ENCODE peak calls at places on chromosomes 12 and 14, in seven cellular contexts. C, T, Z, I, V, B and O are unnamed samples.

GRCh38 chr12:100141666-100141997 is 1.0 kb downstream of the BLTP3B start:
- DNase-seq in C (peak), T (peak), Z (peak), I (no peak), V (no peak), B (no peak), O (peak)

GRCh38 chr12:42213954-42214426 is 24.1 kb downstream of the YAF2 start:
- DNase-seq in C (peak), T (no peak), Z (no peak), I (no peak), V (no peak), B (no peak), O (peak)

GRCh38 chr12:21239866-21240265 is 94.9 kb downstream of the SLCO1A2 start:
- DNase-seq in C (no peak), T (peak), Z (no peak), I (no peak), V (no peak), B (no peak), O (no peak)

GRCh38 chr14:64012003-64012402 is 159.2 kb downstream of the SYNE2 start:
- DNase-seq in C (no peak), T (no peak), Z (no peak), I (no peak), V (no peak), B (no peak), O (no peak)

GRCh38 chr12:16323010-16323409 is 24.4 kb upstream of the MGST1 start:
- DNase-seq in C (no peak), T (no peak), Z (no peak), I (no peak), V (no peak), B (no peak), O (peak)

GRCh38 chr12:46264057-46264456 is 4.8 kb downstream of the SLC38A1 start:
- DNase-seq in C (peak), T (peak), Z (no peak), I (no peak), V (no peak), B (no peak), O (peak)

GRCh38 chr12:63302269-63302940 is 151.4 kb upstream of the AVPR1A start:
- DNase-seq in C (peak), T (peak), Z (peak), I (no peak), V (no peak), B (no peak), O (no peak)

GRCh38 chr12:115960-116915 is 49.7 kb downstream of the IQSEC3 start:
- DNase-seq in C (no peak), T (no peak), Z (no peak), I (no peak), V (no peak), B (no peak), O (no peak)

GRCh38 chr14:94088516-94088915 is 7.4 kb downstream of the IFI27L1 start:
- DNase-seq in C (peak), T (peak), Z (no peak), I (no peak), V (no peak), B (no peak), O (peak)

GRCh38 chr14:95156765-95157194 is 549 bp downstream of the DICER1 start:
- DNase-seq in C (no peak), T (peak), Z (no peak), I (no peak), V (peak), B (peak), O (peak)

GRCh38 chr12:116609715-116610114 is 50.5 kb downstream of the MAP1LC3B2 start:
- DNase-seq in C (no peak), T (no peak), Z (peak), I (no peak), V (no peak), B (peak), O (no peak)

GRCh38 chr12:127284870-127285431 is 982.0 kb upstream of the TMEM132C start:
- DNase-seq in C (peak), T (no peak), Z (no peak), I (no peak), V (no peak), B (no peak), O (peak)

GRCh38 chr12:32874083-32874482 is 22.5 kb downstream of the PKP2 start:
- DNase-seq in C (no peak), T (no peak), Z (no peak), I (no peak), V (no peak), B (no peak), O (no peak)

GRCh38 chr14:74257078-74257987 is 18.1 kb downstream of the VSX2 start:
- DNase-seq in C (no peak), T (peak), Z (peak), I (no peak), V (peak), B (peak), O (peak)

GRCh38 chr12:43856932-43857331 is 21.1 kb downstream of the TMEM117 start:
- DNase-seq in C (no peak), T (no peak), Z (no peak), I (no peak), V (no peak), B (no peak), O (no peak)

GRCh38 chr12:121871501-121871900 is 12.8 kb upstream of the HPD start:
- DNase-seq in C (no peak), T (no peak), Z (no peak), I (no peak), V (no peak), B (no peak), O (no peak)

GRCh38 chr12:126354633-126355032 is 1289.4 kb downstream of the AACS start:
- DNase-seq in C (no peak), T (no peak), Z (no peak), I (no peak), V (no peak), B (no peak), O (no peak)

DNA sequence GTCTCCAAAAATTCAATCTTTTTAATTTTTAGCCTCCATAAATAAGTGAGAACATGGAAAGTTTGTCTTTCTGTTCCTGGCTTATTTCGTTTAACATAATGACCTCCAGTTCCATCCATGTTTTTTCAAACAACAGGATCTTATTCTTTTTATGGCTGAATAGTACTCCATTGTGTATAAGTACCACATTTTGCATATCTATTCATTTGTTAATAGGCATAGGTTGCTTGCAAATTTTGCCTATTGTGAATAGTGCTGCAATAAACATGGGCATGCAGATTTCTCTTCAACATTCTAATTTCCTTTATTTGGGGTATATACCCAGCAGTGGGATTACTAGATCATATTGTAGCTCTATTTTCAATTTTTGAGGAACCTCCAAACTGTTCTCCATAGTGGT is 16.1 kb upstream of the PAH start:
- DNase-seq in C (no peak), T (no peak), Z (no peak), I (no peak), V (no peak), B (no peak), O (no peak)
- H3K23ac ChIP-seq in C (no peak), T (no peak), Z (no peak), I (no peak), V (no peak), B (no peak), O (no peak)

GRCh38 chr12:53107122-53107521 is 3.8 kb downstream of the SOAT2 start:
- DNase-seq in C (no peak), T (no peak), Z (no peak), I (no peak), V (no peak), B (no peak), O (no peak)
- H3K23ac ChIP-seq in C (no peak), T (no peak), Z (no peak), I (no peak), V (no peak), B (no peak), O (no peak)

GRCh38 chr14:90628825-90629224 is 187.4 kb downstream of the TTC7B start:
- DNase-seq in C (no peak), T (no peak), Z (no peak), I (no peak), V (no peak), B (no peak), O (no peak)

GRCh38 chr14:90632868-90633267 is 183.4 kb downstream of the TTC7B start:
- DNase-seq in C (peak), T (no peak), Z (no peak), I (no peak), V (no peak), B (no peak), O (peak)

GRCh38 chr14:90630407-90630806 is 185.8 kb downstream of the TTC7B start:
- DNase-seq in C (peak), T (peak), Z (no peak), I (no peak), V (no peak), B (no peak), O (no peak)

GRCh38 chr14:90629471-90629870 is 186.8 kb downstream of the TTC7B start:
- DNase-seq in C (no peak), T (no peak), Z (no peak), I (no peak), V (no peak), B (no peak), O (peak)

GRCh38 chr14:90632451-90632850 is 183.8 kb downstream of the TTC7B start:
- DNase-seq in C (peak), T (no peak), Z (no peak), I (no peak), V (no peak), B (no peak), O (peak)
- H3K23ac ChIP-seq in C (no peak), T (no peak), Z (no peak), I (no peak), V (no peak), B (no peak), O (no peak)

GRCh38 chr12:4393211-4393610 is 13.7 kb upstream of the FGF23 start:
- DNase-seq in C (no peak), T (no peak), Z (no peak), I (no peak), V (no peak), B (no peak), O (no peak)
- H3K23ac ChIP-seq in C (no peak), T (no peak), Z (no peak), I (no peak), V (no peak), B (no peak), O (no peak)

GRCh38 chr12:74429535-74429934 is 108.1 kb upstream of the ATXN7L3B start:
- DNase-seq in C (no peak), T (no peak), Z (no peak), I (no peak), V (no peak), B (no peak), O (no peak)
- H3K23ac ChIP-seq in C (no peak), T (no peak), Z (no peak), I (no peak), V (no peak), B (no peak), O (no peak)

GRCh38 chr12:132345555-132346200 is 16.3 kb upstream of the GALNT9 start:
- DNase-seq in C (no peak), T (no peak), Z (no peak), I (no peak), V (no peak), B (no peak), O (no peak)
- H3K23ac ChIP-seq in C (no peak), T (no peak), Z (no peak), I (peak), V (no peak), B (no peak), O (no peak)

DNA sequence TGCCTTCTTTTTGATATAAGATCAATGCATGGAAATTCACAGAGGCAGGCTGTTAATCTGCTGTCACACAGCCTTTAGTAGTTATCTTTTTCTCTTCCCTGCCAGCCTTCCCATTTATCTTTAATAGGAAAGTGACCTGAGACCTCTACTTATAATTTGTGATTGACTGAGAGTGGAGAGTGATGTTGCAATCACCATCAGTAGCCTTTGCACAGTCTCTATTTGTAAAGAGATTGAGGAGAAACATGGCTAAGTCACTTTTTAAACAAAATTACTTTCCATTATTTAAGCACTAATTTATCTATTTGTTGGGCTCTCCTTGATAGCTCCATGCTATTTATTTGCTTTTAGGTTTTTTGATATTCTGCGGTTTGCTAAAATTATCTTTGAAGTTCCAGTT is 19.9 kb downstream of the LMNTD1 start:
- DNase-seq in C (no peak), T (no peak), Z (no peak), I (no peak), V (no peak), B (no peak), O (no peak)
- H3K23ac ChIP-seq in C (no peak), T (no peak), Z (no peak), I (no peak), V (no peak), B (no peak), O (no peak)

GRCh38 chr14:99633141-99633540 is 11.8 kb upstream of the HHIPL1 start:
- DNase-seq in C (no peak), T (no peak), Z (no peak), I (no peak), V (no peak), B (no peak), O (no peak)
- H3K23ac ChIP-seq in C (no peak), T (no peak), Z (no peak), I (peak), V (no peak), B (no peak), O (no peak)

GRCh38 chr14:66859063-66859671 is 330.1 kb upstream of the GARIN2 start:
- DNase-seq in C (no peak), T (no peak), Z (no peak), I (no peak), V (no peak), B (no peak), O (no peak)

GRCh38 chr14:66853311-66853710 is 335.9 kb upstream of the GARIN2 start:
- DNase-seq in C (no peak), T (no peak), Z (no peak), I (no peak), V (no peak), B (no peak), O (no peak)

GRCh38 chr14:66857867-66858266 is 331.4 kb upstream of the GARIN2 start:
- DNase-seq in C (no peak), T (no peak), Z (no peak), I (no peak), V (no peak), B (no peak), O (no peak)
- H3K23ac ChIP-seq in C (no peak), T (no peak), Z (no peak), I (no peak), V (no peak), B (no peak), O (no peak)

DNA sequence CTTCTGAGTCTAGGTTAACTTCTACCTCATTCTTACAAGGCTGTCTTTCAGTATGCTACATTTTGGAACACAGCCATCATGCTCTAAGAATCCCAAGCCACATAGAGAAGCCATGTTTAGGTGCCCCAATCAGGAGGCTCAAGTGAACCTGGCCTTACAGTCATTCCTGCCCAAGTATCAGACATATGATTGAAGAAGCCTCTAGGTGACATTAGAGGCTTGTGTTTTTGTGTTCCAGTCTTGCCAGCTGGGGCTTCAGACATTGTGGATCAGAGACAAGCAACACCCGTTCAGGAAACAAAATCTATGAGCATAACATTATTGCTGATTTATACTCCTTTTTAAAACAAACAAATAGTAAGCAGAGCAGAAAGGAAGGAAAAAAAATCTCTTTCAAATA is 8.1 kb upstream of the SLC16A7 start:
- DNase-seq in C (no peak), T (no peak), Z (no peak), I (no peak), V (no peak), B (no peak), O (no peak)
- H3K23ac ChIP-seq in C (no peak), T (no peak), Z (no peak), I (no peak), V (no peak), B (no peak), O (no peak)